ENCODE peak calls at places on chromosomes 7 and 10, in six cellular contexts. One of them, this sample, is unnamed.

GRCh38 chr10:21134645-21135395 is 237.7 kb upstream of the NEBL start:
- DNase-seq in H9: no peak
- DNase-seq in IMR-90: no peak
- DNase-seq in trophoblast cell: no peak
- DNase-seq in neuronal stem cell: no peak
- DNase-seq in H1: no peak
- DNase-seq in this sample: no peak

GRCh38 chr7:85630904-85631582 is 444.2 kb upstream of the SEMA3D start:
- DNase-seq in H9: no peak
- DNase-seq in IMR-90: peak
- DNase-seq in trophoblast cell: no peak
- DNase-seq in neuronal stem cell: peak
- DNase-seq in H1: no peak
- DNase-seq in this sample: peak

GRCh38 chr7:100965723-100966541 is 3.4 kb upstream of the MUC12 start:
- DNase-seq in H9: peak
- DNase-seq in IMR-90: no peak
- DNase-seq in trophoblast cell: peak
- DNase-seq in neuronal stem cell: peak
- DNase-seq in H1: peak
- DNase-seq in this sample: peak

GRCh38 chr10:78337016-78337415 is 303.4 kb downstream of the RPS24 start:
- DNase-seq in H9: peak
- DNase-seq in IMR-90: no peak
- DNase-seq in trophoblast cell: no peak
- DNase-seq in neuronal stem cell: no peak
- DNase-seq in H1: peak
- DNase-seq in this sample: no peak

GRCh38 chr7:108395442-108395841 is 60.8 kb downstream of the NRCAM start:
- DNase-seq in H9: no peak
- DNase-seq in IMR-90: no peak
- DNase-seq in trophoblast cell: no peak
- DNase-seq in neuronal stem cell: no peak
- DNase-seq in H1: no peak
- DNase-seq in this sample: no peak

GRCh38 chr7:388961-389701 is 99.2 kb downstream of the FOXL3 start:
- DNase-seq in H9: no peak
- DNase-seq in IMR-90: no peak
- DNase-seq in trophoblast cell: no peak
- DNase-seq in neuronal stem cell: no peak
- DNase-seq in H1: peak
- DNase-seq in this sample: no peak

GRCh38 chr7:70016044-70016770 is 417.9 kb downstream of the AUTS2 start:
- DNase-seq in H9: no peak
- DNase-seq in IMR-90: peak
- DNase-seq in trophoblast cell: peak
- DNase-seq in neuronal stem cell: no peak
- DNase-seq in H1: no peak
- DNase-seq in this sample: peak

GRCh38 chr10:113326160-113327111 is 226.4 kb upstream of the HABP2 start:
- DNase-seq in H9: peak
- DNase-seq in IMR-90: peak
- DNase-seq in trophoblast cell: peak
- DNase-seq in neuronal stem cell: peak
- DNase-seq in H1: no peak
- DNase-seq in this sample: peak

GRCh38 chr7:155731375-155731774 is 80.9 kb downstream of the SHH start:
- DNase-seq in H9: no peak
- DNase-seq in IMR-90: no peak
- DNase-seq in trophoblast cell: peak
- DNase-seq in neuronal stem cell: no peak
- DNase-seq in H1: no peak
- DNase-seq in this sample: no peak

GRCh38 chr7:40329601-40330153 is 194.9 kb downstream of the SUGCT start:
- DNase-seq in H9: no peak
- DNase-seq in IMR-90: peak
- DNase-seq in trophoblast cell: peak
- DNase-seq in neuronal stem cell: peak
- DNase-seq in H1: no peak
- DNase-seq in this sample: peak

GRCh38 chr10:119919271-119919670 is 26.7 kb downstream of the SEC23IP start:
- DNase-seq in H9: no peak
- DNase-seq in IMR-90: peak
- DNase-seq in trophoblast cell: no peak
- DNase-seq in neuronal stem cell: no peak
- DNase-seq in H1: no peak
- DNase-seq in this sample: peak

GRCh38 chr10:15518256-15518655 is 147.2 kb upstream of the FAM171A1 start:
- DNase-seq in H9: no peak
- DNase-seq in IMR-90: no peak
- DNase-seq in trophoblast cell: peak
- DNase-seq in neuronal stem cell: no peak
- DNase-seq in H1: no peak
- DNase-seq in this sample: no peak

GRCh38 chr7:44087914-44088838 is 5.8 kb upstream of the POLM start:
- DNase-seq in H9: no peak
- DNase-seq in IMR-90: peak
- DNase-seq in trophoblast cell: no peak
- DNase-seq in neuronal stem cell: no peak
- DNase-seq in H1: no peak
- DNase-seq in this sample: no peak

GRCh38 chr10:29110172-29110571 is 178.7 kb upstream of the LYZL1 start:
- DNase-seq in H9: no peak
- DNase-seq in IMR-90: no peak
- DNase-seq in trophoblast cell: no peak
- DNase-seq in neuronal stem cell: no peak
- DNase-seq in H1: no peak
- DNase-seq in this sample: no peak

GRCh38 chr7:151641587-151641986 is 121.9 kb upstream of the RHEB start:
- DNase-seq in H9: no peak
- DNase-seq in IMR-90: no peak
- DNase-seq in trophoblast cell: no peak
- DNase-seq in neuronal stem cell: no peak
- DNase-seq in H1: no peak
- DNase-seq in this sample: no peak

GRCh38 chr7:66847879-66848810 is 72.9 kb upstream of the TMEM248 start:
- DNase-seq in H9: peak
- DNase-seq in IMR-90: peak
- DNase-seq in trophoblast cell: peak
- DNase-seq in neuronal stem cell: no peak
- DNase-seq in H1: no peak
- DNase-seq in this sample: peak

GRCh38 chr10:16809074-16809718 is 8.0 kb downstream of the RSU1 start:
- DNase-seq in H9: peak
- DNase-seq in IMR-90: peak
- DNase-seq in trophoblast cell: peak
- DNase-seq in neuronal stem cell: peak
- DNase-seq in H1: peak
- DNase-seq in this sample: peak

DNA sequence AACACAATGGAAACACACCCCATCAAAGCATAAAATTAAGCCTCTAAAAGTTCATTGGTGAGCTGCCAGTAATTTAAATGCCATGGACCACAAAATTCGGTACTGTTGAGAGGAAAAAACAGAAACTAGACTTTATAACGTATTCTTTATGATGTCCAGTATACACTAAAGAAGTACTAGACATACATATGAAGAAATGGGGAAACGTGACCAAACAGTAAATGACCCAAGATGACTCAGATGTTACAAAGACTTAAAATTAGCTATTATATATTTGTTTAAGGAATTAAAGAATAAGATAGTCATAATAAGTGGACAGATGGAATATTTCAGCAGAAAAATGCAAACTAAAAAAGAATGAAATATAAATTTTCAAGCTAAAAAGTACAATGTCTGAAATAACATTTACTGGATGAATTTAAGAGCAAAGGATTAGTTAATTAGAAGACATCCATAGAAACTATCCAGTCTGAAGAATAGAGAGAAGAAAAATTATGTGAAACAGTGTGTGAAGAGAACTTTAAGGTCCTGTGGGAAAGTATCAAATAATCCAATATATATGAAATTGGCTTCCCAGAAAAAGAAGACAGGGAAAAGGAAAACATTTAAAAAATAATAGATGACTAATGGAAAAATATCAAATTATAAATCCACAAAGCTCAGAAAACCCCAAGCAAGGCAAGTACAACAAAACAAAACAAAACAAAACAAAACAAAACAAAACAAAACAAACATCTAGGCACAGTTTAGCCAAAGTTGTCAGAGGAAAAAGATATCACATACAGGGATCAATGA is 69.4 kb downstream of the SAMD9 start:
- DNase-seq in H9: no peak
- DNase-seq in IMR-90: peak
- DNase-seq in trophoblast cell: no peak
- DNase-seq in neuronal stem cell: no peak
- DNase-seq in H1: no peak
- DNase-seq in this sample: peak
- H4K91ac ChIP-seq in H9: no peak
- H4K91ac ChIP-seq in IMR-90: peak
- H4K91ac ChIP-seq in trophoblast cell: no peak
- H4K91ac ChIP-seq in neuronal stem cell: no peak
- H4K91ac ChIP-seq in H1: no peak
- H4K91ac ChIP-seq in this sample: no peak

GRCh38 chr7:102888561-102889233 is 24.1 kb upstream of the LRRC17 start:
- DNase-seq in H9: no peak
- DNase-seq in IMR-90: no peak
- DNase-seq in trophoblast cell: peak
- DNase-seq in neuronal stem cell: no peak
- DNase-seq in H1: no peak
- DNase-seq in this sample: no peak

GRCh38 chr7:102890971-102891692 is 21.7 kb upstream of the LRRC17 start:
- DNase-seq in H9: no peak
- DNase-seq in IMR-90: no peak
- DNase-seq in trophoblast cell: no peak
- DNase-seq in neuronal stem cell: no peak
- DNase-seq in H1: no peak
- DNase-seq in this sample: no peak

GRCh38 chr7:102891693-102892261 is 21.0 kb upstream of the LRRC17 start:
- DNase-seq in H9: no peak
- DNase-seq in IMR-90: peak
- DNase-seq in trophoblast cell: no peak
- DNase-seq in neuronal stem cell: no peak
- DNase-seq in H1: no peak
- DNase-seq in this sample: peak

GRCh38 chr7:102889836-102890235 is 23.0 kb upstream of the LRRC17 start:
- DNase-seq in H9: no peak
- DNase-seq in IMR-90: no peak
- DNase-seq in trophoblast cell: no peak
- DNase-seq in neuronal stem cell: no peak
- DNase-seq in H1: no peak
- DNase-seq in this sample: no peak

GRCh38 chr7:102890292-102890970 is 22.4 kb upstream of the LRRC17 start:
- DNase-seq in H9: no peak
- DNase-seq in IMR-90: peak
- DNase-seq in trophoblast cell: no peak
- DNase-seq in neuronal stem cell: no peak
- DNase-seq in H1: no peak
- DNase-seq in this sample: peak
- H3K9ac ChIP-seq in H9: no peak
- H3K9ac ChIP-seq in IMR-90: no peak
- H3K9ac ChIP-seq in trophoblast cell: no peak
- H3K9ac ChIP-seq in neuronal stem cell: no peak
- H3K9ac ChIP-seq in H1: no peak
- H3K9ac ChIP-seq in this sample: peak

GRCh38 chr7:16353226-16353625 is 68.1 kb downstream of the CRPPA start:
- DNase-seq in H9: no peak
- DNase-seq in IMR-90: no peak
- DNase-seq in trophoblast cell: no peak
- DNase-seq in neuronal stem cell: no peak
- DNase-seq in H1: no peak
- DNase-seq in this sample: no peak
- H3K4ac ChIP-seq in H9: no peak
- H3K4ac ChIP-seq in IMR-90: no peak
- H3K4ac ChIP-seq in trophoblast cell: no peak
- H3K4ac ChIP-seq in neuronal stem cell: no peak
- H3K4ac ChIP-seq in H1: no peak
- H3K4ac ChIP-seq in this sample: no peak

GRCh38 chr10:25877296-25877695 is 56.7 kb upstream of the MYO3A start:
- DNase-seq in H9: no peak
- DNase-seq in IMR-90: no peak
- DNase-seq in trophoblast cell: no peak
- DNase-seq in neuronal stem cell: no peak
- DNase-seq in H1: no peak
- DNase-seq in this sample: no peak

GRCh38 chr10:25875555-25876165 is 58.4 kb upstream of the MYO3A start:
- DNase-seq in H9: peak
- DNase-seq in IMR-90: peak
- DNase-seq in trophoblast cell: peak
- DNase-seq in neuronal stem cell: peak
- DNase-seq in H1: peak
- DNase-seq in this sample: peak
- H4K91ac ChIP-seq in H9: no peak
- H4K91ac ChIP-seq in IMR-90: no peak
- H4K91ac ChIP-seq in trophoblast cell: no peak
- H4K91ac ChIP-seq in neuronal stem cell: no peak
- H4K91ac ChIP-seq in H1: no peak
- H4K91ac ChIP-seq in this sample: no peak

This sample was measured in mesenchymal stem cell.